ENCODE peak calls at places on chromosomes 11 and 22, in four cellular contexts. L, N, Z and X are unnamed samples.

GRCh38 chr22:50730941-50731661 is 6.9 kb upstream of the ACR start:
- DNase-seq in L (no peak), Z (no peak), N (no peak), X (no peak)

GRCh38 chr11:69333149-69333710 is 39.3 kb downstream of the MYEOV start:
- DNase-seq in L (no peak), N (no peak), Z (no peak), X (no peak)

GRCh38 chr11:6637871-6638270 is 17.7 kb downstream of the DCHS1 start:
- DNase-seq in Z (no peak), L (no peak), N (no peak), X (no peak)

GRCh38 chr11:12598330-12599256 is 75.6 kb upstream of the TEAD1 start:
- DNase-seq in L (no peak), N (no peak), Z (no peak), X (no peak)

GRCh38 chr11:66971483-66971882 is 3.6 kb upstream of the C11orf86 start:
- DNase-seq in Z (no peak), L (no peak), N (no peak), X (no peak)

GRCh38 chr11:128039140-128040021 is 548.0 kb downstream of the ETS1 start:
- DNase-seq in N (no peak), L (peak; percentile 64), Z (peak; percentile 57), X (peak; percentile 25)

GRCh38 chr11:16925495-16926065 is 88.6 kb downstream of the PLEKHA7 start:
- DNase-seq in Z (no peak), L (no peak), N (no peak), X (no peak)

GRCh38 chr11:108713076-108713790 is 48.4 kb downstream of the DDX10 start:
- DNase-seq in N (no peak), Z (no peak), L (peak; percentile 41), X (no peak)

GRCh38 chr22:40979871-40980270 is 28.7 kb downstream of the RBX1 start:
- DNase-seq in N (no peak), L (no peak), Z (no peak), X (no peak)

GRCh38 chr11:843818-844692 is 1.4 kb downstream of the TSPAN4 start:
- DNase-seq in Z (peak; percentile 84), N (no peak), L (no peak), X (peak; percentile 96)

GRCh38 chr11:15714641-15715399 is 600.1 kb downstream of the INSC start:
- DNase-seq in Z (no peak), N (no peak), L (no peak), X (no peak)

GRCh38 chr11:86814775-86815174 is 14.4 kb downstream of the PRSS23 start:
- DNase-seq in Z (peak; percentile 64), L (no peak), N (no peak), X (no peak)

GRCh38 chr11:102276302-102277182 is 40.7 kb upstream of the BIRC3 start:
- DNase-seq in L (no peak), Z (no peak), N (no peak), X (no peak)

GRCh38 chr11:118634435-118635236 is 27.2 kb downstream of the PHLDB1 start:
- DNase-seq in L (no peak), N (no peak), Z (no peak), X (no peak)

GRCh38 chr22:50729391-50730012 is 8.5 kb upstream of the ACR start:
- DNase-seq in L (no peak), N (no peak), Z (no peak), X (no peak)

GRCh38 chr11:131659931-131660330 is 289.5 kb downstream of the NTM start:
- DNase-seq in Z (no peak), N (no peak), L (no peak), X (no peak)

GRCh38 chr11:30635401-30635989 is 49.3 kb upstream of the MPPED2 start:
- DNase-seq in L (no peak), Z (no peak), N (peak; percentile 26), X (no peak)

GRCh38 chr11:125679397-125679796 is 1.2 kb downstream of the ACRV1 start:
- DNase-seq in L (no peak), Z (no peak), N (no peak), X (no peak)

GRCh38 chr11:63023851-63024648 is 8.4 kb upstream of the SLC22A8 start:
- DNase-seq in L (peak; percentile 71), N (peak; percentile 9), Z (peak; percentile 16), X (peak; percentile 54)

DNA sequence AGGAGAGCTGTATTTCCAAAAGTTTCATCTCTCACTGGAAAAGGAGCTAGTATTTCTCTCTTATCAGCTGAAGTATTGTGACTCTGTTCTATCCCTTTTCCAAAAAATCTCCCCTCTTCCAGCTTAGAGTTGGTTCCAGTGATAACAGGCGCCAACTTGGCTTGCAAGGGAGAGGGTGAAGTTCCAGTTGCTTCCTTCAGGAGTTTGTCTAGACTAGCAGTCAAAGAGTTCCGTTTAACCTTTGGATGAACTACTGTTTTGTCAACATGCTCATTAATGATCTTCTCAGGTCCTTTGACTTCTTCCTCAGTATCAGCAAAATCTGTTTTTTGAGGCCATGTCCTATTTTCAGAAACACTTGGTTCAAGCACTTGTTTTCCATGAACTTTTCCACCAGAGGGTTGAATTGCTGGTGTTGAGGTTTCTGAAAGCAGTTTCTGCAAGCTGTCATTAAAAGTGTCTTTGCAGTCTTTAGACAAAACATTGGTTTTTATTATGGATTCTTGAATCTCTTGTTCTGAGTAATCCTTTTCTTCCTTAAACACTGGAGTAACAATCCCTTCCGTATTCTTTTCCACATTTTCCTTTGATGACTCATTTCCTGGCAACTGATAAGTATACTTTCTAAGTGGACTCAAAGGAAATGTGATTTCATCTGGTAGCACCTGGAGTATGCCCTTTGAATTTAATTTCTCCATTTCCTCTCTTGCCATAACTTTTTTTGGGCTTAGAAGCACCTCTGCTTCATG is 39.7 kb upstream of the CCDC89 start:
- DNase-seq in L (no peak), N (peak; percentile 88), Z (peak; percentile 72), X (no peak)
- TF ChIP-seq CTCF in L (no peak), N (no peak), Z (no peak), X (no peak)

GRCh38 chr11:74090701-74091100 is 80.1 kb downstream of the C2CD3 start:
- DNase-seq in Z (no peak), L (peak; percentile 14), N (no peak), X (no peak)
- TF ChIP-seq CTCF in Z (peak; percentile 23), L (no peak), N (peak; percentile 45), X (no peak)

GRCh38 chr11:113570906-113571305 is 95.7 kb upstream of the DRD2 start:
- DNase-seq in Z (no peak), N (no peak), L (no peak), X (no peak)

GRCh38 chr11:113571531-113571930 is 96.3 kb upstream of the DRD2 start:
- DNase-seq in Z (no peak), N (no peak), L (no peak), X (no peak)

GRCh38 chr11:113574586-113574985 is 99.4 kb upstream of the DRD2 start:
- DNase-seq in L (no peak), N (no peak), Z (no peak), X (no peak)

GRCh38 chr11:113572349-113572748 is 97.2 kb upstream of the DRD2 start:
- DNase-seq in L (no peak), Z (no peak), N (no peak), X (no peak)

GRCh38 chr11:113574171-113574570 is 99.0 kb upstream of the DRD2 start:
- DNase-seq in N (no peak), Z (no peak), L (no peak), X (no peak)
- TF ChIP-seq CTCF in N (no peak), Z (no peak), L (no peak), X (no peak)

GRCh38 chr11:3796796-3797328 is 492 bp downstream of the NUP98 start:
- DNase-seq in Z (no peak), L (no peak), N (no peak), X (no peak)

GRCh38 chr11:3799143-3799542 is 1.8 kb upstream of the NUP98 start:
- DNase-seq in L (no peak), Z (no peak), N (no peak), X (no peak)

GRCh38 chr11:3796346-3796745 is 1.0 kb downstream of the NUP98 start:
- DNase-seq in L (no peak), Z (no peak), N (no peak), X (no peak)

GRCh38 chr11:3795131-3796092 is 1.9 kb downstream of the NUP98 start:
- DNase-seq in Z (no peak), L (no peak), N (no peak), X (no peak)

DNA sequence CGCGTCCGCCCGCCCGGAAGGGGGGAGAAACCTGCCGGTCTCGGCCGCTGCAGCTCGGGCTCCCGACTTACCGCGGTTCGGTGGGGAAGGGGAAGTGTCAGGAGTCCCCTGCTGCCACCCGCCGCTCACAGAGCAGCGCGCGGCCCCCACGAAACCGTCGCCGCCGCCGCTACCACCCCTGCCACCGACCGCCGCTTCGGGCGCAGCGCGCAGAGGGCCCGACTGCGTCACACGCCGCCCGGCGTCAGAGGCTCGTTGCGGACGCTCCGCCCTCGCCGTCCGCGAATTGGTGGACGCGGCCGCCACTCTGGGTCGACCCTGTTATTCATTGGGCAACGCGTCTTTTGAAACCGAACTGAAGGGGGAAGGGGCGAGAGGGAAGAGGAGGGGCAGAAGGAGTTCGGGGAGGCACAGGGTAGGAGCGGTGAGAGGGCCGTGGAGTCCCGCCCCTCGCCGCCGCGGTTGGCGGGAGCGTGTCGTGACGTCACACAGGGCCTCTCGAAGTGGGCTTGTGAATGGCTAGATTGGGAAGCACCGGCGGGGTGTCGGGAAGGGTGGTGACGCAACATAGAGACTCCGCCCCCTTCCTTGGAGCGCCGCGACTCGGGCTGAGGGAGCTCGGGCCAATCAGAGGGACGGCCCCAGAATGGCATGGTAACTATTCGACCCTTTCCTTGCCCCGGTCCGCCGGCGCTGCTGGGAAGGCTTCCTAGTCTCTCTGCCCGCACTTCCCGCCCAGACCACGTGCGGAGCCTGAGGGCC is at the start of gene NUP98:
- DNase-seq in L (peak; percentile 100), N (peak; percentile 97), Z (peak; percentile 99), X (peak; percentile 100)
- TF ChIP-seq CTCF in L (no peak), N (no peak), Z (no peak), X (no peak)

DNA sequence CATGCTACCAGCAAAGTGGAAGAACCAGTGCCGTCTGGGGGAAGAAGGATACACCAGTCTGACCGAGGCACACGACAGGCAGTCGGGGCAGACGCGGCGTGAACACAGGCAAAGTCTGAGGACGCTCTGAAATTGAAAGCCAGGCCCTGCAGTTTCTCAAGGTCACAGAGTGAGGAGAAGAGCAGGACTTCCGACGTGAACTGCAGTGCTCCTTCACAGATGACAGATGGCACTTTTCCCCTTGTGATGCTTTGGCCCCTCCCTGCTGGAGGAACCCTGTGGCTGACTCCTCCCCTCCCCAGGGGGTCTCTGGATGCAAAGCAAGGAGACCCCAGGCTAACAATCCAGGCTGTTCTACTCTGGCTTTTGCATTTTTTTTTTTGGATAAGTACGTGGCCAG is 19.6 kb upstream of the JAM3 start:
- DNase-seq in L (no peak), N (no peak), Z (no peak), X (peak; percentile 50)
- TF ChIP-seq CTCF in L (no peak), N (no peak), Z (no peak), X (no peak)

DNA sequence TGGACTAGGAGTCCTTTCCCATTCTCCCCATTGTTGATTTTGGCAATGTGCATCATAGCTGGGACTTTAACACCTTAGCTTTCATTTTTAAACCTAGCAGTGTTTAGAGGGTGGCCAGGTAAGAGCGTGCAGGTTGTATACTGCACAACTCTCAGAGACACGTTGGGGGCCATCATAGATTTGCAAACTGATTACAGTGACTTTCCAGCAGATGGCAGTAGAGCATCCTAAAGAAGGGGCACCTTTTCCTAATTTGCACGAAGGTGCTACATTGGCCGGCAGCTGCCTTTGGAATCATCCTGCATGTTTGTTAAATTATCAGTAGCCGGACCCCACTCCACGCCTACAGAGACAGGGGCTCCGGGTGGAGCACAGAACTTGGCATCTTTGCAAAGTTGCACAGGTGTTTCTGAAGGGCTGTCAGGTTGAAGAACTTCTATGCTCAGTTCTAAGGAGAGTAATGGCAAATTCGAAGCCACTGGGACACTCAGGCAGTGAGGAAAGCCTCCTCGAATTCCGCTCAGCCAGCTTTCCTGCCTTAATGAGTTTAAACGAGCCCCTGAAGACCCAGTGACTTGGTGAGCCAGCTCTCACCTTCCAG is 7.7 kb downstream of the LHFPL7 start:
- DNase-seq in L (peak; percentile 55), N (no peak), Z (no peak), X (no peak)
- TF ChIP-seq CTCF in L (peak; percentile 75), N (peak; percentile 75), Z (peak; percentile 63), X (peak; percentile 74)

GRCh38 chr11:74123008-74123448 is 47.8 kb downstream of the C2CD3 start:
- DNase-seq in L (no peak), N (no peak), Z (no peak), X (no peak)
- TF ChIP-seq CTCF in L (no peak), N (no peak), Z (peak; percentile 15), X (no peak)